ENCODE peak calls at places on chromosomes 5 and 9, in six cellular contexts. One of them, this sample, is unnamed.
A peak's percentile ranks its signal among the peaks of the same experiment; 100 is the strongest.

GRCh38 chr5:160188151-160188967 is 40.9 kb upstream of the FABP6 start:
- DNase-seq in spleen: peak; percentile 80
- DNase-seq in thyroid gland: peak; percentile 14
- DNase-seq in uterus: peak; percentile 64
- DNase-seq in IMR-90: peak; percentile 82
- DNase-seq in transverse colon: peak; percentile 44
- DNase-seq in this sample: peak; percentile 68

GRCh38 chr9:131112374-131113159 is 12.8 kb upstream of the NUP214 start:
- DNase-seq in spleen: peak; percentile 48
- DNase-seq in thyroid gland: no peak
- DNase-seq in uterus: no peak
- DNase-seq in IMR-90: no peak
- DNase-seq in transverse colon: no peak
- DNase-seq in this sample: no peak

GRCh38 chr5:178509491-178510057 is 80.6 kb downstream of the COL23A1 start:
- DNase-seq in spleen: no peak
- DNase-seq in thyroid gland: no peak
- DNase-seq in uterus: no peak
- DNase-seq in IMR-90: no peak
- DNase-seq in transverse colon: no peak
- DNase-seq in this sample: no peak

GRCh38 chr9:70924380-70924779 is 197.0 kb downstream of the TRPM3 start:
- DNase-seq in spleen: no peak
- DNase-seq in thyroid gland: no peak
- DNase-seq in uterus: no peak
- DNase-seq in IMR-90: peak; percentile 65
- DNase-seq in transverse colon: no peak
- DNase-seq in this sample: no peak

GRCh38 chr5:151615431-151615830 is 24.3 kb upstream of the FAT2 start:
- DNase-seq in spleen: no peak
- DNase-seq in thyroid gland: no peak
- DNase-seq in uterus: no peak
- DNase-seq in IMR-90: no peak
- DNase-seq in transverse colon: no peak
- DNase-seq in this sample: no peak

GRCh38 chr5:14713476-14714384 is 49.2 kb downstream of the OTULIN start:
- DNase-seq in spleen: no peak
- DNase-seq in thyroid gland: no peak
- DNase-seq in uterus: no peak
- DNase-seq in IMR-90: no peak
- DNase-seq in transverse colon: no peak
- DNase-seq in this sample: no peak

GRCh38 chr9:131037336-131038255 is 28.6 kb downstream of the LAMC3 start:
- DNase-seq in spleen: no peak
- DNase-seq in thyroid gland: peak; percentile 54
- DNase-seq in uterus: no peak
- DNase-seq in IMR-90: peak; percentile 7
- DNase-seq in transverse colon: no peak
- DNase-seq in this sample: no peak

GRCh38 chr9:113222482-113222841 is 1.1 kb downstream of the SLC31A1 start:
- DNase-seq in spleen: no peak
- DNase-seq in thyroid gland: no peak
- DNase-seq in uterus: no peak
- DNase-seq in IMR-90: peak; percentile 22
- DNase-seq in transverse colon: peak; percentile 18
- DNase-seq in this sample: no peak

GRCh38 chr9:75548871-75549270 is 341.6 kb upstream of the PCSK5 start:
- DNase-seq in spleen: no peak
- DNase-seq in thyroid gland: no peak
- DNase-seq in uterus: no peak
- DNase-seq in IMR-90: no peak
- DNase-seq in transverse colon: no peak
- DNase-seq in this sample: no peak

GRCh38 chr5:76074487-76074886 is 8.7 kb upstream of the SV2C start:
- DNase-seq in spleen: no peak
- DNase-seq in thyroid gland: no peak
- DNase-seq in uterus: no peak
- DNase-seq in IMR-90: no peak
- DNase-seq in transverse colon: peak; percentile 38
- DNase-seq in this sample: peak; percentile 37

GRCh38 chr5:177071671-177072385 is 14.9 kb upstream of the FGFR4 start:
- DNase-seq in spleen: no peak
- DNase-seq in thyroid gland: peak; percentile 65
- DNase-seq in uterus: peak; percentile 54
- DNase-seq in IMR-90: peak; percentile 81
- DNase-seq in transverse colon: peak; percentile 81
- DNase-seq in this sample: peak; percentile 77

GRCh38 chr9:20620658-20621552 is 1.4 kb downstream of the MLLT3 start:
- DNase-seq in spleen: peak; percentile 86
- DNase-seq in thyroid gland: peak; percentile 51
- DNase-seq in uterus: peak; percentile 43
- DNase-seq in IMR-90: peak; percentile 53
- DNase-seq in transverse colon: peak; percentile 48
- DNase-seq in this sample: peak; percentile 53

GRCh38 chr5:9042241-9042640 is 503.6 kb downstream of the SEMA5A start:
- DNase-seq in spleen: no peak
- DNase-seq in thyroid gland: no peak
- DNase-seq in uterus: no peak
- DNase-seq in IMR-90: no peak
- DNase-seq in transverse colon: no peak
- DNase-seq in this sample: no peak

GRCh38 chr5:9034671-9035070 is 511.2 kb downstream of the SEMA5A start:
- DNase-seq in spleen: no peak
- DNase-seq in thyroid gland: no peak
- DNase-seq in uterus: no peak
- DNase-seq in IMR-90: peak; percentile 90
- DNase-seq in transverse colon: no peak
- DNase-seq in this sample: no peak

GRCh38 chr5:9033524-9033923 is 512.4 kb downstream of the SEMA5A start:
- DNase-seq in spleen: no peak
- DNase-seq in thyroid gland: no peak
- DNase-seq in uterus: no peak
- DNase-seq in IMR-90: no peak
- DNase-seq in transverse colon: no peak
- DNase-seq in this sample: no peak

GRCh38 chr5:9035346-9035745 is 510.5 kb downstream of the SEMA5A start:
- DNase-seq in spleen: no peak
- DNase-seq in thyroid gland: no peak
- DNase-seq in uterus: no peak
- DNase-seq in IMR-90: no peak
- DNase-seq in transverse colon: no peak
- DNase-seq in this sample: no peak

DNA sequence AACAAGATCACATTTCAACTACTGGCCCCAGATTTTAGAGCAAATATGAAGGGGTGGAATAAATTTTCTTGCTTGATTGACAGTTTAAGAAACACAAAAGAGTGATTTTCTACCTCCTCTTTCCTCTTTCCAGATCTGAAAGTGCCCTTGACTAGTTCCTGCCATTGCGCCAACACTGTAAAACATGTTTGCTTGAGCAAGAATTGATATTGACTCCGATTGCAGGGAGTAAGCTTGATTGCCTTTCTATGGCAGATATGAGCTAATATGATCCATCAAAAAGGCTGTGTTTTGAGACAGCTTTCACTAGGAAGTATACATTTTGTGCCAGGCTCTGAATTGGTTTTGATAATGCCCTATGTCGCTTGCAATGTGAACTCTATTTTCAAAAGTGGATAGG is 508.8 kb downstream of the SEMA5A start:
- DNase-seq in spleen: no peak
- DNase-seq in thyroid gland: no peak
- DNase-seq in uterus: no peak
- DNase-seq in IMR-90: no peak
- DNase-seq in transverse colon: no peak
- DNase-seq in this sample: no peak
- H3K9me3 ChIP-seq in spleen: no peaks in the 10 kb centered on the region
- H3K9me3 ChIP-seq in thyroid gland: no peaks in the 10 kb centered on the region
- H3K9me3 ChIP-seq in uterus: no peaks in the 10 kb centered on the region
- H3K9me3 ChIP-seq in IMR-90: no peaks in the 10 kb centered on the region
- H3K9me3 ChIP-seq in transverse colon: no peaks in the 10 kb centered on the region
- H3K9me3 ChIP-seq in this sample: no peaks in the 10 kb centered on the region

GRCh38 chr5:135176991-135177390 is 143.0 kb upstream of the PITX1 start:
- DNase-seq in spleen: no peak
- DNase-seq in thyroid gland: no peak
- DNase-seq in uterus: no peak
- DNase-seq in IMR-90: no peak
- DNase-seq in transverse colon: no peak
- DNase-seq in this sample: no peak
- TF ChIP-seq POLR2A in spleen: no peak
- TF ChIP-seq POLR2A in thyroid gland: no peak
- TF ChIP-seq POLR2A in uterus: no peak
- TF ChIP-seq POLR2A in IMR-90: no peak
- TF ChIP-seq POLR2A in transverse colon: no peak
- TF ChIP-seq POLR2A in this sample: no peak

GRCh38 chr9:135703726-135704125 is 1.7 kb downstream of the KCNT1 start:
- DNase-seq in spleen: no peak
- DNase-seq in thyroid gland: no peak
- DNase-seq in uterus: no peak
- DNase-seq in IMR-90: no peak
- DNase-seq in transverse colon: no peak
- DNase-seq in this sample: no peak
- H3K9me3 ChIP-seq in spleen: no peaks in the 10 kb centered on the region
- H3K9me3 ChIP-seq in thyroid gland: no peaks in the 10 kb centered on the region
- H3K9me3 ChIP-seq in uterus: no peaks in the 10 kb centered on the region
- H3K9me3 ChIP-seq in IMR-90: no peaks in the 10 kb centered on the region
- H3K9me3 ChIP-seq in transverse colon: no peaks in the 10 kb centered on the region
- H3K9me3 ChIP-seq in this sample: no peaks in the 10 kb centered on the region

GRCh38 chr5:142024771-142025304 is 12.0 kb upstream of the GNPDA1 start:
- DNase-seq in spleen: peak; percentile 96
- DNase-seq in thyroid gland: peak; percentile 87
- DNase-seq in uterus: peak; percentile 80
- DNase-seq in IMR-90: peak; percentile 80
- DNase-seq in transverse colon: peak; percentile 85
- DNase-seq in this sample: peak; percentile 82
- TF ChIP-seq POLR2A in spleen: no peak
- TF ChIP-seq POLR2A in thyroid gland: no peak
- TF ChIP-seq POLR2A in uterus: peak; percentile 58
- TF ChIP-seq POLR2A in IMR-90: no peak
- TF ChIP-seq POLR2A in transverse colon: peak; percentile 32
- TF ChIP-seq POLR2A in this sample: no peak

This sample was measured in stomach.